ENCODE peak calls at places on chromosome 12, in seven cellular contexts. One of them, this sample, is unnamed.

GRCh38 chr12:98354520-98354919 is 160.9 kb upstream of the TMPO start:
- DNase-seq in IMR-90: no peak
- DNase-seq in A549: no peak
- DNase-seq in mesenchymal stem cell: no peak
- DNase-seq in lower lobe of right lung: no peak
- DNase-seq in neuronal stem cell: no peak
- DNase-seq in dorsolateral prefrontal cortex: no peak
- DNase-seq in this sample: no peak

GRCh38 chr12:79217306-79217705 is 352.7 kb downstream of the SYT1 start:
- DNase-seq in IMR-90: no peak
- DNase-seq in A549: no peak
- DNase-seq in mesenchymal stem cell: no peak
- DNase-seq in lower lobe of right lung: no peak
- DNase-seq in neuronal stem cell: no peak
- DNase-seq in dorsolateral prefrontal cortex: no peak
- DNase-seq in this sample: no peak

GRCh38 chr12:124779161-124780141 is 84.2 kb downstream of the SCARB1 start:
- DNase-seq in IMR-90: no peak
- DNase-seq in A549: no peak
- DNase-seq in mesenchymal stem cell: no peak
- DNase-seq in lower lobe of right lung: no peak
- DNase-seq in neuronal stem cell: no peak
- DNase-seq in dorsolateral prefrontal cortex: no peak
- DNase-seq in this sample: no peak

GRCh38 chr12:104507672-104508071 is 50.9 kb downstream of the CHST11 start:
- DNase-seq in IMR-90: no peak
- DNase-seq in A549: no peak
- DNase-seq in mesenchymal stem cell: no peak
- DNase-seq in lower lobe of right lung: no peak
- DNase-seq in neuronal stem cell: no peak
- DNase-seq in dorsolateral prefrontal cortex: no peak
- DNase-seq in this sample: no peak

GRCh38 chr12:1594045-1594294 is 411 bp downstream of the FBXL14 start:
- DNase-seq in IMR-90: no peak
- DNase-seq in A549: peak; percentile 67
- DNase-seq in mesenchymal stem cell: peak; percentile 66
- DNase-seq in lower lobe of right lung: peak; percentile 81
- DNase-seq in neuronal stem cell: no peak
- DNase-seq in dorsolateral prefrontal cortex: no peak
- DNase-seq in this sample: no peak

GRCh38 chr12:96061864-96062453 is 26.6 kb upstream of the LTA4H start:
- DNase-seq in IMR-90: peak; percentile 87
- DNase-seq in A549: peak; percentile 87
- DNase-seq in mesenchymal stem cell: peak; percentile 85
- DNase-seq in lower lobe of right lung: peak; percentile 69
- DNase-seq in neuronal stem cell: peak; percentile 63
- DNase-seq in dorsolateral prefrontal cortex: peak; percentile 79
- DNase-seq in this sample: peak; percentile 60

GRCh38 chr12:76206677-76207072 is 122.2 kb upstream of the NAP1L1 start:
- DNase-seq in IMR-90: no peak
- DNase-seq in A549: no peak
- DNase-seq in mesenchymal stem cell: no peak
- DNase-seq in lower lobe of right lung: no peak
- DNase-seq in neuronal stem cell: no peak
- DNase-seq in dorsolateral prefrontal cortex: no peak
- DNase-seq in this sample: no peak

GRCh38 chr12:61414470-61414869 is 845.7 kb upstream of the USP15 start:
- DNase-seq in IMR-90: no peak
- DNase-seq in A549: no peak
- DNase-seq in mesenchymal stem cell: no peak
- DNase-seq in lower lobe of right lung: no peak
- DNase-seq in neuronal stem cell: no peak
- DNase-seq in dorsolateral prefrontal cortex: no peak
- DNase-seq in this sample: no peak

GRCh38 chr12:8145754-8146415 is 10.9 kb upstream of the ZNF705A start:
- DNase-seq in IMR-90: peak; percentile 85
- DNase-seq in A549: no peak
- DNase-seq in mesenchymal stem cell: peak; percentile 34
- DNase-seq in lower lobe of right lung: peak; percentile 55
- DNase-seq in neuronal stem cell: peak; percentile 5
- DNase-seq in dorsolateral prefrontal cortex: peak; percentile 65
- DNase-seq in this sample: peak; percentile 68

GRCh38 chr12:105740970-105741725 is 397.6 kb downstream of the NUAK1 start:
- DNase-seq in IMR-90: peak; percentile 30
- DNase-seq in A549: no peak
- DNase-seq in mesenchymal stem cell: peak; percentile 5
- DNase-seq in lower lobe of right lung: no peak
- DNase-seq in neuronal stem cell: no peak
- DNase-seq in dorsolateral prefrontal cortex: peak; percentile 88
- DNase-seq in this sample: no peak

GRCh38 chr12:48070033-48070432 is 35.8 kb downstream of the SENP1 start:
- DNase-seq in IMR-90: no peak
- DNase-seq in A549: no peak
- DNase-seq in mesenchymal stem cell: no peak
- DNase-seq in lower lobe of right lung: no peak
- DNase-seq in neuronal stem cell: no peak
- DNase-seq in dorsolateral prefrontal cortex: no peak
- DNase-seq in this sample: no peak

DNA sequence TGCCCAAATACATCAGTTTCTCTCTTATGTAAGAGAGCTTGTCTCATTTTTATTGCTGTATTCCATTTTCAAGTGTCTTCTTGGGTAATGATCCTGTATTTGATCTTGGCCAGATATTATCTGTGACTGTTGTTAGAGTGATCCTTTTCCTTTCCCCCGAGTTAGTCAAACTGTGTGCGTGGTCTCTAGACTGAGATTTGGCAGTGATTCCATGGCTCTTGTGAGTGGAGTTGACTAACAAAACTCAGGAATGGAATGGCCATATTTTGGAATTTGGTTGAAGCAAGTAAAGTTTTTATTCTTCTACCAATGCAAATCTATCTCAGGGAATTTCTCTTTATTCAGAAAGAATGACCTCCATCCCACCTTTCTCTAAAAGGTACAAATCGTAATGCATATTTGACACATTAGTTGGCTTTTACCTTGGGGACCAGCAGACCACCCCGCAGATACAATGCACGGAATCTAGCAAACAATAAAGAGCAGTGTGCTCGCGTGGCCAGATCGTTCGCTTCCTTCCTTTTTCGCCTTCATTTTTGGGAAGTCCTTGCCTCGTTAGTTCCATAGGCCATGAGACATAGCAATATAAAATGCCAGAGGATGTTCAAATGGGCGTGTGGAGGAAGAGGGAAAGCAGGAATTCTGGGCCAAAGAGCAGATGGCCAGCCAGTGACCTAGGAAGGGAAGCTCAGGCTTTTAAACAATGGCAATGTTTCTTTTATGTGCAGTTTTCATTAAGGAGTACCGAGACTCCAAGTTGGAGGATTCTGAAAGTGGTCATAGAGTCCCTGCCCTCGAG is 24.4 kb downstream of the ETV6 start:
- DNase-seq in IMR-90: peak; percentile 33
- DNase-seq in A549: no peak
- DNase-seq in mesenchymal stem cell: no peak
- DNase-seq in lower lobe of right lung: no peak
- DNase-seq in neuronal stem cell: no peak
- DNase-seq in dorsolateral prefrontal cortex: no peak
- DNase-seq in this sample: no peak
- H3K27ac ChIP-seq in IMR-90: no peak overlapping the region
- H3K27ac ChIP-seq in A549: no peak overlapping the region
- H3K27ac ChIP-seq in mesenchymal stem cell: no peak overlapping the region
- H3K27ac ChIP-seq in lower lobe of right lung: no peak overlapping the region
- H3K27ac ChIP-seq in neuronal stem cell: no peak overlapping the region
- H3K27ac ChIP-seq in dorsolateral prefrontal cortex: peak overlapping the region; percentile 54
- H3K27ac ChIP-seq in this sample: no peak overlapping the region

DNA sequence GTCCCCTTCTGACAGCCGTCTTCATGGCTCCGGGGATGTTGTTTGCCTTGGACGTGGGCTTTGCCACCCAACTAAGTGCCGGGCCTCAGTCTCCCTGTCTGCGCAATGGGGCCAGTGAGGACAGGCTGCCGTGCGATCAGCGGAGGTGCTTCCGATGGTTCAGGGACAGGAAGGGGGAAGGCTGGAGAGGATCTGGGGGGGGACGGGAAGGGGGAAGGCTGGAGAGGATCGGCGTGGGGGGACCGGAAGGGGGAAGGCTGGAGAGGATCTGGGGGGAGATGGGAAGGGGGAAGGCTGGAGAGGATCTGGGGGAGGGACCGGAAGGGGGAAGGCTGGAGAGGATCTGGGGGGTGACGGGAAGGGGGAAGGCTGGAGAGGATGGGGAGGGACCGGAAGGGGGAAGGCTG is 3.4 kb downstream of the MMP17 start:
- DNase-seq in IMR-90: peak; percentile 53
- DNase-seq in A549: peak; percentile 83
- DNase-seq in mesenchymal stem cell: no peak
- DNase-seq in lower lobe of right lung: no peak
- DNase-seq in neuronal stem cell: no peak
- DNase-seq in dorsolateral prefrontal cortex: no peak
- DNase-seq in this sample: no peak
- H3K27ac ChIP-seq in IMR-90: peak overlapping the region; percentile 72
- H3K27ac ChIP-seq in A549: peak overlapping the region; percentile 91
- H3K27ac ChIP-seq in mesenchymal stem cell: no peak overlapping the region
- H3K27ac ChIP-seq in lower lobe of right lung: peak overlapping the region; percentile 46
- H3K27ac ChIP-seq in neuronal stem cell: no peak overlapping the region
- H3K27ac ChIP-seq in dorsolateral prefrontal cortex: peak overlapping the region; percentile 94
- H3K27ac ChIP-seq in this sample: peak overlapping the region; percentile 71

GRCh38 chr12:46386360-46386867 is 13.8 kb upstream of the SLC38A2 start:
- DNase-seq in IMR-90: peak; percentile 98
- DNase-seq in A549: peak; percentile 86
- DNase-seq in mesenchymal stem cell: peak; percentile 88
- DNase-seq in lower lobe of right lung: no peak
- DNase-seq in neuronal stem cell: no peak
- DNase-seq in dorsolateral prefrontal cortex: no peak
- DNase-seq in this sample: no peak
- H3K27ac ChIP-seq in IMR-90: peak overlapping the region; percentile 100
- H3K27ac ChIP-seq in A549: peak overlapping the region; percentile 99
- H3K27ac ChIP-seq in mesenchymal stem cell: peak overlapping the region; percentile 94
- H3K27ac ChIP-seq in lower lobe of right lung: peak overlapping the region; percentile 66
- H3K27ac ChIP-seq in neuronal stem cell: no peak overlapping the region
- H3K27ac ChIP-seq in dorsolateral prefrontal cortex: no peak overlapping the region
- H3K27ac ChIP-seq in this sample: no peak overlapping the region

DNA sequence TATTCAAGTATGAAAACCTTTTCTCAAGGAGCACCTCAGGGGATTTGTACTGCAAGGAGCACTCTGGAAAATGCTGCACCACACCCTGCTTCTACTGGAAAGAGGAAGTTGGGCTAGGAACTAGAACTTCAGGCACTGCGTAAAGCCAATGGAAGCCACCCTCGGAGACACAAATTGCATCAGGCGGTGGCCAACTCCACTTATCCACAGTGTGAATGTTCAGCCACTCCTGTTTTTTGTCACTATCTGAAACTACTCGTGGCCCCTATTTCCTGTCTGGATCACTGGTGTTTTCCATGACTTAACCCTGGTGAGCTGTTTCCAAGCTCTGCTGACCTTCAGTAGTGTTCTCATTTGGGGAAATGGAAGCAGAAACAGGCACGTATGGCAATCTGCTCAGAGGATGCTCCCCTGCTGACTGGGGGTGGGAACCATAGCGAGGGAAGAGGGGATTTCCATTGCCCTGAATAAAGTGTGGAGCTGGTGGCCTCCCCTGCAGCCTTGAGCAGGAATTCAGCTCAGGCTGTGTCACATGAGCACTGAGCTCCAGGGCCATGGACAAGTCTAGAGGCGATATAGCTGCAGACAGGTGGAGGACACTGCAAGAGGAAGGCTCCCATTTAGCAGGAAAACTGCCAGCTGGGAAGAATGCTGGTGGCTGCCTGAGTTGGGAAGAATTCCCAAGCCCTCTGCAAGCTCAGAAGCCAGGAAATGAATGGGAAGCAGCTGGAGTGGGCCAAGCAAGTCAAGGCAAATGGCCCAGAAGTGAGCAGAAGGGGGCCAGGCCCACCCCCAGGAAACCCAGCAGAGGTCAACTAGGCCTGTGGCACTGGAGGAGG is 50.5 kb upstream of the RAP1B start:
- DNase-seq in IMR-90: peak; percentile 20
- DNase-seq in A549: no peak
- DNase-seq in mesenchymal stem cell: peak; percentile 73
- DNase-seq in lower lobe of right lung: peak; percentile 60
- DNase-seq in neuronal stem cell: no peak
- DNase-seq in dorsolateral prefrontal cortex: no peak
- DNase-seq in this sample: no peak
- H3K27ac ChIP-seq in IMR-90: peak overlapping the region; percentile 26
- H3K27ac ChIP-seq in A549: no peak overlapping the region
- H3K27ac ChIP-seq in mesenchymal stem cell: no peak overlapping the region
- H3K27ac ChIP-seq in lower lobe of right lung: peak overlapping the region; percentile 7
- H3K27ac ChIP-seq in neuronal stem cell: no peak overlapping the region
- H3K27ac ChIP-seq in dorsolateral prefrontal cortex: no peak overlapping the region
- H3K27ac ChIP-seq in this sample: no peak overlapping the region

This sample was measured in substantia nigra.